ENCODE peak calls at places on chromosomes 3 and 15, in six cellular contexts. J, N, E, S, W and Y are unnamed samples. For H3K4me1, the result is how much of the 10 kb centered on the place peaks cover.

GRCh38 chr3:97917813-97918536 is 54.3 kb downstream of the RIOX2 start:
- DNase-seq in J (no peak), N (no peak), E (no peak), S (no peak), W (no peak), Y (no peak)

GRCh38 chr3:104810896-104811295 is 555.8 kb upstream of the ALCAM start:
- DNase-seq in J (peak), N (no peak), E (no peak), S (no peak), W (no peak), Y (no peak)

GRCh38 chr3:135412475-135412874 is 553.1 kb upstream of the PPP2R3A start:
- DNase-seq in J (no peak), N (no peak), E (no peak), S (peak), W (no peak), Y (no peak)

GRCh38 chr15:48962662-48963523 is 826 bp downstream of the SHC4 start:
- DNase-seq in J (peak), N (peak), E (no peak), S (peak), W (no peak), Y (no peak)

GRCh38 chr3:196772102-196772501 is 32.4 kb downstream of the PAK2 start:
- DNase-seq in J (no peak), N (no peak), E (no peak), S (no peak), W (no peak), Y (no peak)

GRCh38 chr3:188124184-188124583 is 29.8 kb upstream of the LPP start:
- DNase-seq in J (no peak), N (no peak), E (no peak), S (no peak), W (no peak), Y (no peak)

GRCh38 chr15:80179025-80179759 is 26.4 kb downstream of the FAH start:
- DNase-seq in J (no peak), N (no peak), E (no peak), S (no peak), W (peak), Y (no peak)

GRCh38 chr3:127483005-127483641 is 107.4 kb downstream of the TPRA1 start:
- DNase-seq in J (no peak), N (peak), E (no peak), S (no peak), W (no peak), Y (no peak)

GRCh38 chr3:104610730-104611652 is 755.7 kb upstream of the ALCAM start:
- DNase-seq in J (peak), N (no peak), E (no peak), S (no peak), W (no peak), Y (no peak)

GRCh38 chr3:128936341-128936740 is 56.9 kb downstream of the ACAD9 start:
- DNase-seq in J (no peak), N (no peak), E (no peak), S (no peak), W (no peak), Y (no peak)

GRCh38 chr3:124597273-124597672 is 133.0 kb upstream of the UMPS start:
- DNase-seq in J (no peak), N (no peak), E (no peak), S (no peak), W (no peak), Y (no peak)

GRCh38 chr15:63395730-63396545 is 14.3 kb upstream of the CA12 start:
- DNase-seq in J (no peak), N (no peak), E (no peak), S (no peak), W (no peak), Y (no peak)

GRCh38 chr15:47685141-47685870 is 32.0 kb upstream of the SEMA6D start:
- DNase-seq in J (no peak), N (no peak), E (no peak), S (no peak), W (no peak), Y (no peak)

GRCh38 chr3:130963878-130964277 is 62.7 kb downstream of the ASTE1 start:
- DNase-seq in J (no peak), N (no peak), E (no peak), S (peak), W (peak), Y (no peak)

GRCh38 chr3:196007744-196008143 is 74.1 kb downstream of the TFRC start:
- DNase-seq in J (no peak), N (no peak), E (no peak), S (no peak), W (no peak), Y (no peak)

GRCh38 chr15:99343836-99344551 is 92.7 kb downstream of the LRRC28 start:
- DNase-seq in J (no peak), N (no peak), E (peak), S (peak), W (no peak), Y (peak)

GRCh38 chr3:111952086-111952485 is 26.7 kb upstream of the ABHD10 start:
- DNase-seq in J (no peak), N (no peak), E (no peak), S (no peak), W (no peak), Y (no peak)

GRCh38 chr15:34018021-34018645 is 20.9 kb downstream of the AVEN start:
- DNase-seq in J (no peak), N (no peak), E (peak), S (no peak), W (no peak), Y (peak)

GRCh38 chr15:96209285-96209735 is 121.2 kb upstream of the NR2F2 start:
- DNase-seq in J (no peak), N (no peak), E (no peak), S (no peak), W (no peak), Y (no peak)

GRCh38 chr3:105867690-105868449 is 942 bp downstream of the CBLB start:
- DNase-seq in J (no peak), N (no peak), E (no peak), S (no peak), W (no peak), Y (no peak)

GRCh38 chr3:51436998-51437639 is 46.0 kb downstream of the RBM15B start:
- DNase-seq in J (no peak), N (no peak), E (no peak), S (no peak), W (no peak), Y (no peak)

GRCh38 chr3:160667452-160667851 is 9.5 kb upstream of the ARL14 start:
- DNase-seq in J (no peak), N (no peak), E (no peak), S (no peak), W (peak), Y (no peak)

GRCh38 chr3:120743081-120743365 is 479 bp downstream of the GTF2E1 start:
- DNase-seq in J (no peak), N (no peak), E (no peak), S (no peak), W (no peak), Y (no peak)

GRCh38 chr15:40421246-40422157 is 15.9 kb downstream of the IVD start:
- DNase-seq in J (peak), N (peak), E (peak), S (peak), W (peak), Y (peak)

GRCh38 chr3:13021141-13021933 is 51.9 kb downstream of the IQSEC1 start:
- DNase-seq in J (peak), N (peak), E (no peak), S (no peak), W (no peak), Y (no peak)

GRCh38 chr3:193029800-193030199 is 112.1 kb upstream of the MB21D2 start:
- DNase-seq in J (no peak), N (no peak), E (no peak), S (no peak), W (no peak), Y (no peak)

GRCh38 chr3:24965706-24966105 is 462.4 kb upstream of the RARB start:
- DNase-seq in J (no peak), N (no peak), E (no peak), S (no peak), W (no peak), Y (no peak)

GRCh38 chr3:141442914-141443313 is 43.9 kb upstream of the RASA2 start:
- DNase-seq in J (no peak), N (no peak), E (no peak), S (no peak), W (no peak), Y (no peak)
- H3K4me1 ChIP-seq in J (under half), N (under half), E (under half), S (under half), W (under half), Y (under half)

GRCh38 chr3:29695201-29695904 is 414.5 kb downstream of the RBMS3 start:
- DNase-seq in J (no peak), N (no peak), E (no peak), S (no peak), W (no peak), Y (no peak)
- H3K4me1 ChIP-seq in J (under half), N (under half), E (under half), S (under half), W (under half), Y (under half)

DNA sequence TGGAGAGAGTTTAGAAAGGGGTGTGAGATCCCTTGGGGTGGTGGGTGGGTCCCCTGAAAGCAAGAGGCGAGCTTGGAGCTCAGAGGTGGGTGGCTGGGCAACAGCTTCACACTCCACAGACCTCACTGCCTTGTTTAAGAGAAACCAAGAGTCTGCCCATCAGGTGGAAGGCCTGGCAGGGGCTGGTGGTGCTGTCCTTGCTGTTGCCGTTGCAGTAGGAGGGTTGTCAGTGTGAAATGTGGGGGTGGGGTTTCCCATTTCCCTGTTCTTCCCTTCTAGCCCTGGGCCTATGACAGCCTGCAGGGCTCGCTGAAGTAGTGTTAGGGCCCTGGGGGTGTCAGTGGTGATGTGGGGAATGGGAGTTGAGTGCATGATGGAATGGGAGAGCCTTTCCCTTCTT is 4.1 kb downstream of the PLEKHO2 start:
- DNase-seq in J (no peak), N (no peak), E (no peak), S (no peak), W (no peak), Y (no peak)
- H3K4me1 ChIP-seq in J (under half), N (under half), E (under half), S (under half), W (under half), Y (half or more)

GRCh38 chr3:14538451-14539088 is 1.6 kb downstream of the GRIP2 start:
- DNase-seq in J (no peak), N (no peak), E (no peak), S (no peak), W (no peak), Y (no peak)
- H3K4me1 ChIP-seq in J (under half), N (under half), E (under half), S (under half), W (under half), Y (under half)

GRCh38 chr3:149589332-149589731 is 68.5 kb downstream of the WWTR1 start:
- DNase-seq in J (no peak), N (no peak), E (no peak), S (no peak), W (no peak), Y (no peak)

GRCh38 chr3:149592758-149593240 is 65.0 kb downstream of the WWTR1 start:
- DNase-seq in J (no peak), N (no peak), E (no peak), S (peak), W (no peak), Y (no peak)

GRCh38 chr3:149588909-149589308 is 68.9 kb downstream of the WWTR1 start:
- DNase-seq in J (no peak), N (no peak), E (no peak), S (no peak), W (no peak), Y (no peak)

GRCh38 chr3:149593416-149594160 is 64.2 kb downstream of the WWTR1 start:
- DNase-seq in J (no peak), N (no peak), E (no peak), S (peak), W (no peak), Y (no peak)

DNA sequence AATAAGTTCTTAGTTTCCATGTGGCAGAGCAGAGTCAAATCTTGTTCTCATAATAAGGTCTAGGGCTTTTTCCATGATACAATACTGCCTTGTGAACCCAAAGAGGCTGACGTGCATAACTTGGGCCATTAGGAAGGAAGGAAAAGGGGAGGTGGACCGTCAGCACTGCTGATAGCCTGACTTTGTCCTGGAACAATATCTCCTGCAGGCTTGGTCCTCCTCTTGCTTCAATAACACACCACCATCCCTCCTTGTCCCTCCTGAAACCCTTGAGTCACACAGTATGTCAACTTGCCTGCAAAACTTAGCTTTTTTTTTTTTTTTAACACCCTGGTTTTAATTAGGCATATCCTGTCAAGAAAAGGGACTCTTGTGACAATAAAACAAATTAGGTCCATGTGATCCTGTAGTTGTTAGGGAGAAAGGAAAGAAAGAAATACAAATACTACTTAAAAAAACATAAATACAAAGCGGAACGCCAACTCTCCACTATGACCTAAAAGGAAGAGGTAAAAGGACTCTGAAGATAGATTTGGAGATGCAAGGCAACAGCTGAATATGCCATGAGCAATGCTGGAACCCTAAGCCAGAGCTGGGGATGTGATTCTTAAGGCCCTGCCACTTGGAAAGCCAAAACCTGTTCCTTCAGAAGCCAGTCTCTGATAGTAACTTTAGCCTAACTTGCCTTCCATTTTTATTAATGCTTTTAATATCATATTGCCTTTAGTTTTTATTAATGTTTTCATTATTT is 67.0 kb downstream of the WWTR1 start:
- DNase-seq in J (no peak), N (no peak), E (no peak), S (no peak), W (no peak), Y (no peak)
- H3K4me1 ChIP-seq in J (under half), N (under half), E (under half), S (under half), W (half or more), Y (under half)

GRCh38 chr3:69568926-69569325 is 170.3 kb upstream of the MITF start:
- DNase-seq in J (no peak), N (no peak), E (no peak), S (no peak), W (no peak), Y (no peak)
- H3K4me1 ChIP-seq in J (under half), N (under half), E (under half), S (under half), W (under half), Y (under half)